ENCODE peak calls at places on chromosomes 16 and 17, in seven cellular contexts. J is HCT116, H is GM23338, N is adipocyte, I is upper lobe of right lung, G is sigmoid colon, Q is lower leg skin. F is an unnamed sample.

GRCh38 chr17:58153046-58153445 is 4.9 kb downstream of the OR4D1 start:
- DNase-seq in Q (no peak), J (no peak), H (no peak), I (no peak), G (no peak), N (no peak), F (no peak)

GRCh38 chr17:56833812-56834379 is at the start of the genes C17orf67 and DGKE:
- DNase-seq in J (peak), H (peak), N (peak), Q (peak), I (peak), G (peak), F (peak)

GRCh38 chr17:8997994-8998628 is 23.2 kb upstream of the NTN1 start:
- DNase-seq in I (peak), Q (peak), N (peak), H (peak), J (peak), G (no peak), F (peak)

GRCh38 chr16:7268182-7268581 is 64.5 kb upstream of the RBFOX1 start:
- DNase-seq in H (peak), Q (no peak), G (no peak), J (no peak), N (peak), I (no peak), F (no peak)

GRCh38 chr16:88804552-88805339 is 1.2 kb downstream of the CDT1 start:
- DNase-seq in N (peak), H (peak), J (no peak), G (no peak), Q (peak), I (peak), F (no peak)

GRCh38 chr17:61403846-61404701 is 4.4 kb downstream of the TBX2 start:
- DNase-seq in Q (no peak), I (peak), J (no peak), G (peak), N (peak), H (peak), F (no peak)

GRCh38 chr16:12780467-12780866 is 23.2 kb downstream of the CPPED1 start:
- DNase-seq in I (no peak), H (no peak), Q (no peak), G (no peak), J (no peak), N (no peak), F (no peak)

GRCh38 chr17:1542316-1542715 is 20.3 kb downstream of the PITPNA start:
- DNase-seq in J (no peak), G (no peak), I (no peak), H (no peak), Q (no peak), N (no peak), F (no peak)

GRCh38 chr16:154223-155030 is 2.0 kb downstream of the HBZ start:
- DNase-seq in G (no peak), J (no peak), Q (no peak), H (peak), I (peak), N (peak), F (peak)

GRCh38 chr17:80345841-80346497 is 69.0 kb upstream of the ENDOV start:
- DNase-seq in H (no peak), Q (no peak), N (no peak), G (no peak), J (no peak), I (peak), F (no peak)

GRCh38 chr16:83953796-83954576 is 946 bp downstream of the OSGIN1 start:
- DNase-seq in H (peak), J (peak), Q (no peak), I (no peak), N (peak), G (no peak), F (peak)

GRCh38 chr17:73820686-73821448 is 176.6 kb upstream of the SDK2 start:
- DNase-seq in I (no peak), G (peak), J (no peak), N (no peak), H (peak), Q (peak), F (no peak)

GRCh38 chr17:51224615-51225262 is 35.1 kb downstream of the MBTD1 start:
- DNase-seq in H (no peak), Q (no peak), N (no peak), G (no peak), J (no peak), I (no peak), F (no peak)

GRCh38 chr17:9234404-9234945 is 213.2 kb downstream of the NTN1 start:
- DNase-seq in Q (no peak), I (no peak), N (no peak), H (no peak), G (no peak), J (no peak), F (no peak)

GRCh38 chr17:58421711-58422110 is 4.4 kb upstream of the RNF43 start:
- DNase-seq in G (no peak), Q (no peak), H (peak), I (no peak), J (no peak), N (no peak), F (no peak)

GRCh38 chr17:47253541-47254402 is at the start of gene ITGB3:
- DNase-seq in J (peak), H (peak), G (peak), I (peak), Q (peak), N (peak), F (peak)

GRCh38 chr16:30473231-30474061 is 904 bp downstream of the ITGAL start:
- DNase-seq in J (no peak), I (peak), N (no peak), Q (no peak), G (no peak), H (no peak), F (no peak)
- H3K4me3 ChIP-seq in J (no peak), I (peak), N (no peak), Q (no peak), G (no peak), H (no peak), F (no peak)

DNA sequence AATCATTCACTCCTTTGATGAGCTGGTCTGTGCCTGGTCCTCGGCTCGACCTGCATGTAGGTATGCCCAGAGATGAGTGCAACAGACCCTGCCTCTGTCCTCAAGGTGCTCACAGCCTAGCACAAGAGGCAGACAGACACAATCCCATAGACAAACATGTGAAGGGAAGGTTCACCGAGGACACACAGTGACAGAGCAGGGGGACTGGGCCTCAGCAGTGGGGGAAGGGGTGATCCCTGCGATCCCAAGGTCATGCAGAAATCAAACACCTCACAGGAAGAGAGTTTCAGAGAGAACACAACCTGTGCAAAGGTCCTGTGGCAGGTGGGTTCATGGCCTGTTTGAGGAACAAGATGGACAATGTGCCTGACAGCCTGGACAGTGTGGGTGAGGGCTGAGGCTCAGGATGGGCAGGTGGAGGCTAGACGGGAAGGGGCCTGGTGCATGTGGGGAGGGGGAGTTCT is 4.2 kb upstream of the VASN start:
- DNase-seq in I (no peak), J (no peak), H (no peak), Q (no peak), N (no peak), G (no peak), F (no peak)
- H3K4me3 ChIP-seq in I (no peak), J (no peak), H (no peak), Q (no peak), N (no peak), G (no peak), F (no peak)

GRCh38 chr16:68083239-68083781 is 1.9 kb upstream of the NFATC3 start:
- DNase-seq in J (no peak), Q (peak), G (no peak), H (no peak), N (no peak), I (no peak), F (no peak)
- H3K4me3 ChIP-seq in J (no peak), Q (no peak), G (no peak), H (peak), N (no peak), I (no peak), F (no peak)

DNA sequence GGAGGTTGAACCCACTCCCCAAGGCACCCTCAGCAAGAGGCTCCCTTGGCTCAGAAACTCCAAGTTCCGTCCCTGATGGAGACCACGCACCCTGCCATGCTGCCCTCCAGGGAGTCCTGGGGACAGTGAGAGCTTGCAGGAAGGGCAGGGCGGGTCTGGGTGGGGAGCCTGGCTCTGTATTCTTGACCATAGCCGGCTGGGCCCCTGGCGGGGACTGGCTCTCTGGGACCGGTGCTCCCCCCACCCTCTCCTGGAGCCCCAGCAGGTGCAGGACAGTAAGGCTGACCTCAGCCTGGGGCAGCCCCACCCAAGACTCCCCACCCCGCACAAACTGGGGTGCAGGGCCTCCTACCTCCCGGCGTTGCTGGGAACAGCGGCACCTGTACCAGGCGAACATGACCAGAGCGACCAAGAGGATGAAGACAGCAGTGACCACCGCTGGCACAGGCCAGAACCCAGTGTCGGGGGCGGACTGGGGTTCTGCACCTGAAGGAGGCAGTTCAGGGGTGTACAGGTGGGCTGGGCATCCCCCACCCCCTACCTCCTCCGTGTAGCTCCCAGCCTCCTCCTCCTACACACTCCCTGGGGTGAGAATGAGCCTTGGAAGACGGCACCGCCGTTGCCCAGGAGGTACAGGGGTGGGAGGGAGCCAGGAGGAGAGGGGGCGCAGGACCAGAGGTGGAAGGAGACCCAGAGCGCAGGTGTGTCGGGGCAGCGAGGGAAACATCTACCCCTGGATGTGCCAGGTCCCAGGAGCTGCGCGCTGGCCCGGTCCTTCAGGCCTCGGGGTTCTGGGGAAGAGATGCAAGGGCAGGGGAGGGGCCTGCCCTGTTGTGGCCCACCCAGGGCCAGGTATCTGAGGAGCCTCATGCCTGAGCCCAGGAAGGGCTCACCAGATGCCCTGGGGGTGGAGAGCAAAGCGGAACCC is 5.4 kb upstream of the CD7 start:
- DNase-seq in H (no peak), G (no peak), Q (no peak), N (no peak), J (no peak), I (peak), F (no peak)
- H3K4me3 ChIP-seq in H (no peak), G (no peak), Q (no peak), N (no peak), J (no peak), I (no peak), F (no peak)

F was measured in fibroblast of pulmonary artery.